ENCODE peak calls at places on chromosome 10, in four cellular contexts. One of them, this sample, is unnamed.

GRCh38 chr10:18133046-18133445 is 7.2 kb upstream of the CACNB2 start:
- DNase-seq in mesenchymal stem cell: no peak
- DNase-seq in H1: no peak
- DNase-seq in neuronal stem cell: no peak
- DNase-seq in this sample: no peak

GRCh38 chr10:50512743-50513416 is 110.9 kb downstream of the SGMS1 start:
- DNase-seq in neuronal stem cell: no peak
- DNase-seq in mesenchymal stem cell: no peak
- DNase-seq in H1: no peak
- DNase-seq in this sample: no peak

GRCh38 chr10:21993360-21994001 is 10.0 kb downstream of the DNAJC1 start:
- DNase-seq in H1: no peak
- DNase-seq in mesenchymal stem cell: peak; percentile 46
- DNase-seq in neuronal stem cell: no peak
- DNase-seq in this sample: no peak

GRCh38 chr10:34200355-34200901 is 614.7 kb downstream of the PARD3 start:
- DNase-seq in neuronal stem cell: no peak
- DNase-seq in H1: no peak
- DNase-seq in mesenchymal stem cell: peak; percentile 57
- DNase-seq in this sample: no peak

GRCh38 chr10:57657164-57657765 is 610.4 kb downstream of the IPMK start:
- DNase-seq in neuronal stem cell: peak; percentile 70
- DNase-seq in H1: peak; percentile 76
- DNase-seq in mesenchymal stem cell: peak; percentile 55
- DNase-seq in this sample: peak; percentile 71

GRCh38 chr10:119518936-119519335 is 23.6 kb downstream of the RGS10 start:
- DNase-seq in mesenchymal stem cell: peak; percentile 47
- DNase-seq in H1: no peak
- DNase-seq in neuronal stem cell: no peak
- DNase-seq in this sample: no peak

GRCh38 chr10:132368881-132369635 is 27.9 kb upstream of the PWWP2B start:
- DNase-seq in neuronal stem cell: no peak
- DNase-seq in H1: no peak
- DNase-seq in mesenchymal stem cell: no peak
- DNase-seq in this sample: no peak

GRCh38 chr10:93515071-93515962 is 18.9 kb downstream of the CEP55 start:
- DNase-seq in H1: no peak
- DNase-seq in neuronal stem cell: no peak
- DNase-seq in mesenchymal stem cell: no peak
- DNase-seq in this sample: no peak

GRCh38 chr10:28940158-28940888 is 263.0 kb downstream of the BAMBI start:
- DNase-seq in mesenchymal stem cell: no peak
- DNase-seq in H1: no peak
- DNase-seq in neuronal stem cell: no peak
- DNase-seq in this sample: no peak

GRCh38 chr10:73306171-73306708 is 52.4 kb downstream of the CFAP70 start:
- DNase-seq in H1: no peak
- DNase-seq in neuronal stem cell: no peak
- DNase-seq in mesenchymal stem cell: no peak
- DNase-seq in this sample: no peak

GRCh38 chr10:124465003-124465776 is 3.6 kb downstream of the LHPP start:
- DNase-seq in neuronal stem cell: no peak
- DNase-seq in H1: no peak
- DNase-seq in mesenchymal stem cell: no peak
- DNase-seq in this sample: no peak

GRCh38 chr10:4736608-4737007 is 89.4 kb upstream of the AKR1E2 start:
- DNase-seq in neuronal stem cell: no peak
- DNase-seq in H1: no peak
- DNase-seq in mesenchymal stem cell: no peak
- DNase-seq in this sample: no peak

GRCh38 chr10:24440817-24441790 is 232.2 kb downstream of the KIAA1217 start:
- DNase-seq in H1: no peak
- DNase-seq in neuronal stem cell: no peak
- DNase-seq in mesenchymal stem cell: peak; percentile 78
- DNase-seq in this sample: no peak

GRCh38 chr10:117461766-117462423 is 80.7 kb upstream of the EMX2 start:
- DNase-seq in H1: no peak
- DNase-seq in neuronal stem cell: no peak
- DNase-seq in mesenchymal stem cell: peak; percentile 92
- DNase-seq in this sample: no peak

GRCh38 chr10:119967066-119967465 is 74.5 kb downstream of the SEC23IP start:
- DNase-seq in neuronal stem cell: no peak
- DNase-seq in H1: no peak
- DNase-seq in mesenchymal stem cell: no peak
- DNase-seq in this sample: no peak

GRCh38 chr10:73786512-73786885 is 1.1 kb downstream of the ZSWIM8 start:
- DNase-seq in mesenchymal stem cell: no peak
- DNase-seq in H1: no peak
- DNase-seq in neuronal stem cell: no peak
- DNase-seq in this sample: no peak

GRCh38 chr10:11893749-11894278 is 70.7 kb downstream of the PROSER2 start:
- DNase-seq in neuronal stem cell: no peak
- DNase-seq in mesenchymal stem cell: no peak
- DNase-seq in H1: no peak
- DNase-seq in this sample: peak; percentile 27
- H2BK12ac ChIP-seq in neuronal stem cell: no peak overlapping the region
- H2BK12ac ChIP-seq in mesenchymal stem cell: no peak overlapping the region
- H2BK12ac ChIP-seq in H1: no peak overlapping the region
- H2BK12ac ChIP-seq in this sample: no peak overlapping the region

GRCh38 chr10:48504141-48504885 is 100.6 kb downstream of the ARHGAP22 start:
- DNase-seq in H1: peak; percentile 34
- DNase-seq in neuronal stem cell: no peak
- DNase-seq in mesenchymal stem cell: no peak
- DNase-seq in this sample: no peak

GRCh38 chr10:48503293-48503911 is 101.5 kb downstream of the ARHGAP22 start:
- DNase-seq in H1: peak; percentile 36
- DNase-seq in mesenchymal stem cell: no peak
- DNase-seq in neuronal stem cell: no peak
- DNase-seq in this sample: no peak

GRCh38 chr10:48507494-48507893 is 97.4 kb downstream of the ARHGAP22 start:
- DNase-seq in H1: peak; percentile 35
- DNase-seq in neuronal stem cell: no peak
- DNase-seq in mesenchymal stem cell: no peak
- DNase-seq in this sample: peak; percentile 19

GRCh38 chr10:48506147-48506917 is 98.5 kb downstream of the ARHGAP22 start:
- DNase-seq in H1: peak; percentile 31
- DNase-seq in neuronal stem cell: no peak
- DNase-seq in mesenchymal stem cell: peak; percentile 53
- DNase-seq in this sample: peak; percentile 31

GRCh38 chr10:48505394-48506112 is 99.3 kb downstream of the ARHGAP22 start:
- DNase-seq in H1: peak; percentile 76
- DNase-seq in neuronal stem cell: no peak
- DNase-seq in mesenchymal stem cell: no peak
- DNase-seq in this sample: peak; percentile 73
- H3K9ac ChIP-seq in H1: no peak overlapping the region
- H3K9ac ChIP-seq in neuronal stem cell: no peak overlapping the region
- H3K9ac ChIP-seq in mesenchymal stem cell: no peak overlapping the region
- H3K9ac ChIP-seq in this sample: no peak overlapping the region

GRCh38 chr10:88544140-88544870 is 38.8 kb downstream of the RNLS start:
- DNase-seq in mesenchymal stem cell: no peak
- DNase-seq in H1: no peak
- DNase-seq in neuronal stem cell: no peak
- DNase-seq in this sample: no peak

GRCh38 chr10:88540355-88540754 is 42.8 kb downstream of the RNLS start:
- DNase-seq in neuronal stem cell: no peak
- DNase-seq in H1: no peak
- DNase-seq in mesenchymal stem cell: no peak
- DNase-seq in this sample: no peak

GRCh38 chr10:88541116-88541626 is 41.9 kb downstream of the RNLS start:
- DNase-seq in H1: no peak
- DNase-seq in neuronal stem cell: no peak
- DNase-seq in mesenchymal stem cell: no peak
- DNase-seq in this sample: no peak

GRCh38 chr10:88545359-88545758 is 37.8 kb downstream of the RNLS start:
- DNase-seq in H1: no peak
- DNase-seq in neuronal stem cell: no peak
- DNase-seq in mesenchymal stem cell: no peak
- DNase-seq in this sample: no peak

DNA sequence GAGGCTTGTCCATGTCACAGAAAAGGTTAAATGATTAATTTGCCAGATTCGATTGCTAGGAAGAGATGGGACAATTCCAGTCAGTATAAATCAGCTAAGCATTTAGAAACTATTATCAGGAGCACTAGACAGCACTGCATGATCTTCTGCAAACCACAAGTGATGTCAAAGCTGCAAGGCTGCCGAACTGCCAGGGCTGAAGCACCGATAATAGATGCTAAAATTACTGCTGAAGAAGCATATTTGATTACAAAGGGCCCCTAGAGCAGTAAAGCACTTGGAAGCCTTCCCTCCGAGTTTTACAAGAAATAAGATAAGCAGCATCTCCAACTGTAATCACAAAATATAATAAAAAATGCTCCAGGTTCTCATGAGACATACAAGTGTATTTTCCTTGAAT is 40.6 kb downstream of the RNLS start:
- DNase-seq in mesenchymal stem cell: peak; percentile 30
- DNase-seq in H1: no peak
- DNase-seq in neuronal stem cell: no peak
- DNase-seq in this sample: no peak
- H2BK12ac ChIP-seq in mesenchymal stem cell: no peak overlapping the region
- H2BK12ac ChIP-seq in H1: no peak overlapping the region
- H2BK12ac ChIP-seq in neuronal stem cell: no peak overlapping the region
- H2BK12ac ChIP-seq in this sample: no peak overlapping the region

GRCh38 chr10:6145979-6146432 is 56.7 kb upstream of the PFKFB3 start:
- DNase-seq in mesenchymal stem cell: no peak
- DNase-seq in H1: no peak
- DNase-seq in neuronal stem cell: no peak
- DNase-seq in this sample: no peak
- H3K9ac ChIP-seq in mesenchymal stem cell: peak overlapping the region; percentile 90
- H3K9ac ChIP-seq in H1: no peak overlapping the region
- H3K9ac ChIP-seq in neuronal stem cell: no peak overlapping the region
- H3K9ac ChIP-seq in this sample: no peak overlapping the region